ENCODE peak calls at places on chromosome 15, in four cellular contexts. E is A549, V is uterus, P is prostate gland. S is an unnamed sample.

GRCh38 chr15:41967506-41968206 is 4.7 kb downstream of the EHD4 start:
- DNase-seq in E (no peak), P (no peak), V (no peak), S (peak; percentile 67)

GRCh38 chr15:66952756-66953522 is 112.5 kb upstream of the SMAD3 start:
- DNase-seq in P (no peak), V (no peak), E (no peak), S (no peak)

GRCh38 chr15:66459818-66460615 is 37.5 kb downstream of the SNAPC5 start:
- DNase-seq in E (no peak), V (no peak), P (no peak), S (no peak)

GRCh38 chr15:41922353-41922752 is 28.5 kb upstream of the SPTBN5 start:
- DNase-seq in V (no peak), E (no peak), P (no peak), S (no peak)

GRCh38 chr15:68304611-68305337 is 27.2 kb downstream of the FEM1B start:
- DNase-seq in E (no peak), P (no peak), V (peak; percentile 13), S (no peak)

GRCh38 chr15:23411841-23412240 is 35.2 kb downstream of the GOLGA6L2 start:
- DNase-seq in P (no peak), E (no peak), V (no peak), S (no peak)

GRCh38 chr15:72141171-72142084 is 23.2 kb downstream of the SENP8 start:
- DNase-seq in P (no peak), E (no peak), V (no peak), S (no peak)

GRCh38 chr15:79399591-79399990 is 32.5 kb upstream of the MINAR1 start:
- DNase-seq in P (no peak), V (no peak), E (no peak), S (no peak)

GRCh38 chr15:72197460-72198409 is at the start of gene GRAMD2A:
- DNase-seq in V (no peak), E (peak; percentile 30), P (no peak), S (no peak)

GRCh38 chr15:32909431-32909830 is 191.6 kb downstream of the GREM1 start:
- DNase-seq in V (no peak), P (no peak), E (no peak), S (no peak)

GRCh38 chr15:40680151-40680550 is 14.8 kb upstream of the RAD51 start:
- DNase-seq in E (no peak), V (no peak), P (no peak), S (no peak)

GRCh38 chr15:29425864-29426263 is 156.2 kb upstream of the NSMCE3 start:
- DNase-seq in V (no peak), P (no peak), E (no peak), S (no peak)

GRCh38 chr15:60945196-60945595 is 283.9 kb downstream of the RORA start:
- DNase-seq in V (peak; percentile 38), P (peak; percentile 65), E (no peak), S (no peak)

GRCh38 chr15:84798436-84798946 is 18.7 kb upstream of the ALPK3 start:
- DNase-seq in E (no peak), P (no peak), V (no peak), S (no peak)

GRCh38 chr15:99014803-99015676 is 7.4 kb upstream of the PGPEP1L start:
- DNase-seq in P (peak; percentile 81), E (peak; percentile 77), V (peak; percentile 65), S (no peak)

GRCh38 chr15:55823191-55823670 is 80.3 kb upstream of the PRTG start:
- DNase-seq in P (no peak), E (no peak), V (no peak), S (no peak)

GRCh38 chr15:35886765-35887164 is 340.8 kb upstream of the DPH6 start:
- DNase-seq in V (no peak), P (no peak), E (no peak), S (no peak)

GRCh38 chr15:82239685-82240391 is 22.7 kb downstream of the EFL1 start:
- DNase-seq in E (no peak), P (no peak), V (no peak), S (no peak)

GRCh38 chr15:40770147-40770721 is 454 bp downstream of the C15orf62 start:
- DNase-seq in V (no peak), E (no peak), P (peak; percentile 29), S (no peak)

GRCh38 chr15:26967719-26968269 is 3.2 kb upstream of the GABRG3 start:
- DNase-seq in E (no peak), P (no peak), V (no peak), S (no peak)

GRCh38 chr15:59485036-59485435 is 47.0 kb downstream of the FAM81A start:
- DNase-seq in V (no peak), E (no peak), P (no peak), S (no peak)

GRCh38 chr15:94032571-94032970 is 198.8 kb upstream of the MCTP2 start:
- DNase-seq in V (no peak), E (no peak), P (no peak), S (no peak)

GRCh38 chr15:78004222-78004727 is 73.2 kb downstream of the TBC1D2B start:
- DNase-seq in E (no peak), P (no peak), V (no peak), S (no peak)

GRCh38 chr15:33074942-33075341 is 119.6 kb downstream of the FMN1 start:
- DNase-seq in P (no peak), V (no peak), E (no peak), S (no peak)

GRCh38 chr15:62877276-62877857 is 165.2 kb upstream of the TPM1 start:
- DNase-seq in E (no peak), P (no peak), V (no peak), S (no peak)

GRCh38 chr15:48459571-48460461 is 128.6 kb downstream of the DUT start:
- DNase-seq in V (no peak), E (peak; percentile 42), P (no peak), S (no peak)

GRCh38 chr15:39631357-39631756 is 50.5 kb downstream of the THBS1 start:
- DNase-seq in E (no peak), P (no peak), V (no peak), S (no peak)

GRCh38 chr15:64854041-64854440 is 12.3 kb downstream of the PLEKHO2 start:
- DNase-seq in V (no peak), E (no peak), P (no peak), S (no peak)

GRCh38 chr15:41483115-41483514 is 10.6 kb upstream of the ITPKA start:
- DNase-seq in V (no peak), E (no peak), P (no peak), S (no peak)

GRCh38 chr15:88042047-88042446 is 214.5 kb downstream of the NTRK3 start:
- DNase-seq in V (no peak), E (no peak), P (peak; percentile 45), S (no peak)

GRCh38 chr15:34861216-34861615 is 65.9 kb upstream of the ACTC1 start:
- DNase-seq in P (no peak), V (no peak), E (no peak), S (no peak)

GRCh38 chr15:89127054-89127702 is 38.9 kb downstream of the ABHD2 start:
- DNase-seq in P (no peak), E (peak; percentile 42), V (no peak), S (no peak)
- TF ChIP-seq POLR2A in P (no peak), E (no peak), V (no peak), S (no peak)

GRCh38 chr15:45114076-45114750 is at the start of the genes DUOX2 and DUOXA2:
- DNase-seq in E (no peak), P (no peak), V (no peak), S (no peak)

GRCh38 chr15:45112592-45113379 is 1.2 kb downstream of the DUOX2 start:
- DNase-seq in V (no peak), P (no peak), E (no peak), S (no peak)

GRCh38 chr15:45112143-45112591 is 1.8 kb downstream of the DUOX2 start:
- DNase-seq in V (no peak), E (no peak), P (no peak), S (no peak)

GRCh38 chr15:45114751-45115085 is 592 bp downstream of the DUOXA2 start:
- DNase-seq in P (no peak), E (no peak), V (no peak), S (no peak)

GRCh38 chr15:45113380-45113990 is 487 bp downstream of the DUOX2 start:
- DNase-seq in E (no peak), P (no peak), V (no peak), S (no peak)
- H3K4me3 ChIP-seq in E (peak overlapping the region; percentile 8), P (no peak overlapping the region), V (no peak overlapping the region), S (no peak overlapping the region)

GRCh38 chr15:92883643-92884458 is 16.3 kb upstream of the CHD2 start:
- DNase-seq in P (no peak), V (no peak), E (peak; percentile 76), S (no peak)

GRCh38 chr15:92881570-92881837 is 18.6 kb upstream of the CHD2 start:
- DNase-seq in P (no peak), E (no peak), V (no peak), S (no peak)

GRCh38 chr15:92884459-92884812 is 15.7 kb upstream of the CHD2 start:
- DNase-seq in P (no peak), V (no peak), E (no peak), S (no peak)

GRCh38 chr15:92881838-92882696 is 18.1 kb upstream of the CHD2 start:
- DNase-seq in E (peak; percentile 100), V (peak; percentile 99), P (peak; percentile 99), S (peak; percentile 99)

DNA sequence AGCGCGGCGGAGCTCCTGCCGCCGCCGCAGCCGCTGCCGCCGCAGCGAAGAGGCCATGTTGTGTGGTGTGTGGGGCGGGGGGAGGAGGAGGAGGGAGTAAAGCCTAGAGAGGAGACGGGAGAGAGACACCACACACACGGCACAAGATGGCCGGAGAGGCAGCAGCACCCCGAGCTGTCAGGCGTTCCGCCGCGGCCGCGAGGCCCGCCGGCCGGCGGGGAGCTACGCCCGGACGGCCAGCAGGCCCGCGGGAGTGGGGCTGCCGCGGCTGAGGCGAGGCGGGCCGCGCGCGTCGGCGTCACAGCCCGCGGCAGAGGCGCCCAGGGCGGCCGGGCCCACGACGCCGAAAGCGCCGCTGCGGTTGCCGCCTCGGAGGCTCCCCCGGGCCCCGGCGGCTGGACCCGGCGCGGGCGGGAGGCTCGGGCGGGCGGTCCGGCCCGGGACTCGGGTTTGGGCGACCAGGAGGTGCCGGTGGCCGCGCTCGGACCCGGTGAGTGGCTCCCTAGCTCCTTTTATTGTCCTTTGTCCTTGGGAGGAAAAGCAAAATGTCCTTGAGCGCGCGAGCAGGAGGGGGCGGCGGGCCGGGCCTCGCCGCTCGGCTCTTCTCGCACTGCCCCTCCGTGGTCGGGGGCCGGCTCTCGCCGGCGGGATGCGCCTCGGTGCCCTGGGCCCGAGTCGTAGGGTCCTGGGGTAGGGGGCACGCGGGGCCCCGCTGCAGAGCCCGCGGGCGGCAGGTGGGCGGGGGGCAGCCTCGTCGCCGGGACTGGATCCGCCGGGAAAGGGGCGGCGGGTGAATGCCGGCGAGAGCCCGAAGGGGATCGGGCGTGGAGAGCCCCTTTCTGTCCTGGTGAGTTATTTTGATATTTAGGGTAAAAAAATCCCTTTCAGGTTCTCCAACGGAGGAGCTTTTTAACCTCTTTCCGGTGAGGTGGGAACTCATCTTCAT is 17.2 kb upstream of the CHD2 start:
- DNase-seq in V (peak; percentile 38), P (no peak), E (no peak), S (peak; percentile 74)
- TF ChIP-seq POLR2A in V (peak; percentile 93), P (peak; percentile 89), E (peak; percentile 100), S (peak; percentile 99)

GRCh38 chr15:70111203-70112017 is 13.7 kb upstream of the TLE3 start:
- DNase-seq in V (peak; percentile 81), E (peak; percentile 72), P (peak; percentile 75), S (no peak)
- H3K4me3 ChIP-seq in V (no peak overlapping the region), E (no peak overlapping the region), P (no peak overlapping the region), S (peak overlapping the region; percentile 19)

S was measured in suprapubic skin.